ENCODE peak calls at places on chromosomes 16 and 17, in four cellular contexts. W is right atrium auricular region, L is AG08395, U is GM10248. E is an unnamed sample.

GRCh38 chr16:64144612-64145011 is 977.3 kb downstream of the CDH11 start:
- DNase-seq in U (no peak), L (peak; percentile 12), W (no peak), E (no peak)

GRCh38 chr17:79510071-79510470 is 100.8 kb downstream of the RBFOX3 start:
- DNase-seq in L (no peak), U (no peak), W (no peak), E (no peak)

GRCh38 chr16:6955303-6955702 is 377.3 kb upstream of the RBFOX1 start:
- DNase-seq in L (no peak), U (no peak), W (no peak), E (no peak)

GRCh38 chr16:87161822-87162676 is 155.1 kb downstream of the C16orf95 start:
- DNase-seq in W (no peak), L (no peak), U (no peak), E (no peak)

GRCh38 chr17:78781339-78782304 is at the start of gene CYTH1:
- DNase-seq in W (no peak), U (no peak), L (no peak), E (no peak)

GRCh38 chr16:89936034-89936433 is 12.5 kb upstream of the DEF8 start:
- DNase-seq in U (no peak), L (no peak), W (no peak), E (no peak)

GRCh38 chr16:54546481-54546880 is 259.9 kb upstream of the IRX3 start:
- DNase-seq in U (no peak), L (no peak), W (no peak), E (no peak)

GRCh38 chr16:57372372-57373116 is at the start of gene CX3CL1:
- DNase-seq in L (peak; percentile 70), U (no peak), W (peak; percentile 81), E (no peak)

GRCh38 chr16:7086842-7087616 is 245.6 kb upstream of the RBFOX1 start:
- DNase-seq in U (no peak), L (no peak), W (no peak), E (no peak)

GRCh38 chr16:77863250-77863649 is 74.9 kb downstream of the VAT1L start:
- DNase-seq in U (no peak), W (no peak), L (no peak), E (no peak)

GRCh38 chr17:45144199-45145034 is 3.9 kb upstream of the HEXIM1 start:
- DNase-seq in L (peak; percentile 44), W (no peak), U (no peak), E (no peak)

GRCh38 chr17:75854111-75854748 is 905 bp downstream of the WBP2 start:
- DNase-seq in L (peak; percentile 79), W (no peak), U (no peak), E (no peak)

GRCh38 chr16:4768549-4769305 is 1.8 kb upstream of the ZNF500 start:
- DNase-seq in U (peak; percentile 92), L (peak; percentile 99), W (peak; percentile 98), E (peak; percentile 100)

GRCh38 chr16:89216315-89217137 is 977 bp upstream of the ZNF778 start:
- DNase-seq in W (peak; percentile 86), U (peak; percentile 84), L (peak; percentile 77), E (no peak)

GRCh38 chr17:29210879-29211278 is 30.7 kb upstream of the MYO18A start:
- DNase-seq in U (no peak), W (no peak), L (peak; percentile 13), E (no peak)

GRCh38 chr17:74473294-74473693 is 6.9 kb downstream of the CD300A start:
- DNase-seq in L (no peak), W (no peak), U (no peak), E (no peak)

GRCh38 chr17:15403276-15403939 is 62.0 kb upstream of the TEKT3 start:
- DNase-seq in U (no peak), L (peak; percentile 37), W (no peak), E (no peak)

GRCh38 chr17:39208893-39209292 is 8.8 kb downstream of the RPL19 start:
- DNase-seq in L (no peak), U (peak; percentile 66), W (no peak), E (no peak)

GRCh38 chr16:88015806-88016140 is 64.5 kb downstream of the BANP start:
- DNase-seq in W (no peak), L (no peak), U (no peak), E (no peak)

GRCh38 chr17:76384222-76384986 is at the start of gene SPHK1:
- DNase-seq in L (peak; percentile 88), W (no peak), U (peak; percentile 90), E (no peak)

GRCh38 chr16:66927918-66928649 is 2.7 kb upstream of the RRAD start:
- DNase-seq in L (no peak), U (no peak), W (no peak), E (no peak)

GRCh38 chr16:52424591-52424990 is 122.4 kb downstream of the TOX3 start:
- DNase-seq in L (no peak), W (no peak), U (no peak), E (no peak)

E was measured in esophagus muscularis mucosa.